ENCODE peak calls at places on chromosomes 11 and 22, in four cellular contexts. Q is K562, M is H1, C is HepG2. L is an unnamed sample.

GRCh38 chr22:29130490-29130889 is 57.7 kb downstream of the KREMEN1 start:
- DNase-seq in C (no peak), Q (no peak), M (no peak), L (no peak)

GRCh38 chr11:123783536-123783935 is 22.6 kb downstream of the OR6M1 start:
- DNase-seq in Q (no peak), C (no peak), M (no peak), L (no peak)

GRCh38 chr22:41951898-41952474 is at the start of gene SMIM45:
- DNase-seq in C (no peak), M (peak), Q (no peak), L (no peak)

GRCh38 chr11:3840870-3841425 is at the start of gene RHOG:
- DNase-seq in C (peak), Q (peak), M (peak), L (no peak)

GRCh38 chr22:40498454-40499186 is 128.2 kb downstream of the SGSM3 start:
- DNase-seq in Q (no peak), C (peak), M (no peak), L (no peak)

GRCh38 chr22:44807232-44807631 is 54.9 kb downstream of the ARHGAP8 start:
- DNase-seq in M (peak), C (no peak), Q (no peak), L (no peak)

GRCh38 chr22:46239261-46240048 is 10.6 kb downstream of the CDPF1 start:
- DNase-seq in C (no peak), Q (peak), M (no peak), L (no peak)

GRCh38 chr11:15594607-15595006 is 479.9 kb downstream of the INSC start:
- DNase-seq in M (peak), C (no peak), Q (no peak), L (no peak)

GRCh38 chr11:106132582-106133354 is 55.3 kb downstream of the AASDHPPT start:
- DNase-seq in M (no peak), C (no peak), Q (no peak), L (no peak)

GRCh38 chr11:63845305-63845704 is 6.4 kb downstream of the MARK2 start:
- DNase-seq in C (peak), M (no peak), Q (no peak), L (no peak)

GRCh38 chr11:119785131-119785530 is 56.1 kb upstream of the NECTIN1 start:
- DNase-seq in Q (no peak), M (no peak), C (no peak), L (no peak)

GRCh38 chr11:116334596-116334995 is 438.2 kb downstream of the BUD13 start:
- DNase-seq in Q (no peak), C (no peak), M (no peak), L (no peak)

GRCh38 chr11:28910926-28911325 is 802.7 kb downstream of the METTL15 start:
- DNase-seq in C (no peak), M (no peak), Q (no peak), L (no peak)

GRCh38 chr11:103202048-103202651 is 92.9 kb downstream of the DYNC2H1 start:
- DNase-seq in C (peak), M (no peak), Q (peak), L (no peak)

GRCh38 chr11:3200388-3201111 is 18.1 kb downstream of the MRGPRG start:
- DNase-seq in Q (no peak), M (no peak), C (no peak), L (no peak)

GRCh38 chr22:45692549-45692948 is 20.9 kb downstream of the ATXN10 start:
- DNase-seq in M (no peak), Q (no peak), C (no peak), L (no peak)

GRCh38 chr22:28594784-28595324 is 84.8 kb downstream of the TTC28 start:
- DNase-seq in C (peak), Q (peak), M (no peak), L (no peak)

GRCh38 chr22:26592368-26593015 is 2.6 kb upstream of the TPST2 start:
- DNase-seq in Q (no peak), C (no peak), M (no peak), L (peak)

GRCh38 chr11:124086447-124086846 is 28.8 kb upstream of the VWA5A start:
- DNase-seq in C (no peak), Q (no peak), M (no peak), L (no peak)

GRCh38 chr11:1375955-1376258 is 13.8 kb upstream of the BRSK2 start:
- DNase-seq in Q (no peak), M (no peak), C (no peak), L (no peak)

GRCh38 chr22:26479792-26480610 is 3.6 kb downstream of the HPS4 start:
- DNase-seq in Q (no peak), C (peak), M (no peak), L (no peak)

GRCh38 chr11:65615950-65616574 is 486 bp downstream of the PCNX3 start:
- DNase-seq in Q (peak), C (peak), M (no peak), L (no peak)

GRCh38 chr11:106271686-106272085 is 194.2 kb downstream of the AASDHPPT start:
- DNase-seq in M (no peak), Q (no peak), C (no peak), L (no peak)

GRCh38 chr11:110283862-110284261 is 12.6 kb downstream of the RDX start:
- DNase-seq in C (no peak), M (no peak), Q (no peak), L (no peak)

GRCh38 chr11:109864834-109865557 is 228.2 kb upstream of the ZC3H12C start:
- DNase-seq in Q (no peak), M (no peak), C (no peak), L (no peak)

GRCh38 chr11:75836422-75836821 is 21.4 kb downstream of the UVRAG start:
- DNase-seq in Q (no peak), C (no peak), M (no peak), L (no peak)

GRCh38 chr11:88779551-88779950 is 286.2 kb downstream of the GRM5 start:
- DNase-seq in M (no peak), C (peak), Q (no peak), L (no peak)

GRCh38 chr11:68382358-68382998 is 70.1 kb downstream of the LRP5 start:
- DNase-seq in C (no peak), M (no peak), Q (no peak), L (no peak)

GRCh38 chr11:35030716-35031213 is 108.2 kb upstream of the CD44 start:
- DNase-seq in C (no peak), M (no peak), Q (peak), L (no peak)

GRCh38 chr11:114586797-114587196 is 8.8 kb downstream of the NXPE4 start:
- DNase-seq in C (no peak), M (no peak), Q (no peak), L (no peak)

GRCh38 chr22:22103078-22103593 is 120.5 kb upstream of the TOP3B start:
- DNase-seq in Q (peak), C (no peak), M (peak), L (no peak)

DNA sequence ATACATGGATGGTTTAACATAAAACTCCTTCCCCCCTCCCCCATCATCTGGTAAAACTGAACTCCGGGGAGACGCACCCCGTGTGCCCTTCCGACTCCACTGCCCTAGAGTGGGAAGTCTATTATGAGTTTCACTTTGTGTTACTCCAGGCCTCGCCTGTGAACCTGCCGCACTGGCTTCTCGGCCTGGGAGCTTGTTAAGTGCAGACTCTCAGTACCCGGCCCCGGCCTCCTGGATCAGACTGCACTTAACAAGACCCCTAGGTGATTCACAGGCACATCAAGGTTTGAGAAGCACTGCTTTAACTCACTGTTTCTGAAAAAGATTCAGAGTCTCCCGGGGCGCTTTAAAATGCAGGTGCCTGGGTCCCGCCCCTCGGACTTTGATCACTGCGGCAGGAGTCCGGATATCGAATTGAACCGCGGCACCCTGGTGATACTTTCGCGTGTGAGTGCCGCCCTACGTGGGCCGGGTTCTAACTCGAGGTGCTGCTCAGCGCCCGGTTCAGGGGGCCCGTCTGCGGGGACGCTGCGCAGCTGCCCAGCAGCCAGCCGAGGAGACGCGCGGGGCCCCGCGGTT is 3.6 kb downstream of the PTGDR2 start:
- DNase-seq in Q (no peak), C (no peak), M (no peak), L (no peak)
- TF ChIP-seq SP1 in Q (no peak), C (no peak), M (no peak), L (no peak)

DNA sequence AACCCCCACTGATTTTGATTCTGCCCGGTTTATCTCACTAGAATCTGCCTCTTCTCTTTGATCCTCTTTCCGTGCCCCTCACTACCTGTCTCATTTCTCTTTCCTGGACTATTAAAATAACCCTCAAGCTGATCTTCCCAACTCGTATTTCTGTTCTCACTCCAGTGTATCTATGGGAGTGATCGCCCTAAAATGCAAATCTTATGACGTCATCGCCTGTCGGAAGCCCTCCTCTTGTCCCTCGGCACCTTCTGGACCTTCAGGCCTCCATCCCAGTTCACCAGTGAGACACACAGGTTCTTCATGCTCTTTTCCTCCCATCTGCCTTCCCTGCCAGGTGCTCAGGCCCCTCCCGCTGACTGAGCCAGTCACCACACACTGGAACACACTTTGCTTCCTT is 234.5 kb upstream of the TBCEL start:
- DNase-seq in M (no peak), C (no peak), Q (no peak), L (no peak)
- TF ChIP-seq TAF1 in M (no peak), C (no peak), Q (no peak), L (no peak)

DNA sequence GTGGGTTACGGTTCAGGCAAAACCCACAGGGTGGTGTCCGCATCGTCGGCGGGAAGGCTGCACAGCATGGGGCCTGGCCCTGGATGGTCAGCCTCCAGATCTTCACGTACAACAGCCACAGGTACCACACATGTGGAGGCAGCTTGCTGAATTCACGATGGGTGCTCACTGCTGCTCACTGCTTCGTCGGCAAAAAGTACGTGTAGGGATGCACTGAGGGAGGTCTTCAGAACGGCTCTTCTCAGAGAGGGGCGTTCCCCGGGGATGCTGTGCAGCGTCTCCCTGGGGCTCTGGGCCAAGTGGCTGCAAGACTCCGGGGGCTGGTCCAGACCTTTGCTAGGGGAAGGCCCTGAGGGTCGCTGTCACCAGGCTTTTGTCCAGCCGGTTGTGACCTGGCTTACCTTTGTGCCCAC is 1.3 kb downstream of the ACR start:
- DNase-seq in Q (no peak), C (no peak), M (no peak), L (no peak)
- TF ChIP-seq SP1 in Q (no peak), C (no peak), M (no peak), L (no peak)

DNA sequence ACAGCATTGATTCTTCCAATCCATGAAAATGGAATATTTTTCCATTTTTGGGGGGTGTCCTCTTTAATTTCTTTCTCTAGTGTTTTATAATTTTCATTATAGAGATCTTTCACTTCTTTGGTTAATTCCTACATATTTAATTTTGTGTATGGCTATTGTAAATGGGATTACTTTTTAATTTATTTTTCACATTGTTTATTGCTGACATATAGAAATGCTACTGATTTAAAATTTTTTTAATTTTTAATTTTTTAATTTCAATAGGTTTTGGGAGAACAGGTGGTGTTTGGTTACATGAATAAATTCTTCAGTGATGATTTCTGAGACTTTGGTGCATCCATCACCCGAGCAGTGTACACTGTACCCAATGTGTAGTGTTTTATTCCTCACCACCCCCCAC is 26.6 kb upstream of the OOSP4B start:
- DNase-seq in C (no peak), M (no peak), Q (no peak), L (no peak)
- TF ChIP-seq TAF1 in C (no peak), M (no peak), Q (no peak), L (no peak)

DNA sequence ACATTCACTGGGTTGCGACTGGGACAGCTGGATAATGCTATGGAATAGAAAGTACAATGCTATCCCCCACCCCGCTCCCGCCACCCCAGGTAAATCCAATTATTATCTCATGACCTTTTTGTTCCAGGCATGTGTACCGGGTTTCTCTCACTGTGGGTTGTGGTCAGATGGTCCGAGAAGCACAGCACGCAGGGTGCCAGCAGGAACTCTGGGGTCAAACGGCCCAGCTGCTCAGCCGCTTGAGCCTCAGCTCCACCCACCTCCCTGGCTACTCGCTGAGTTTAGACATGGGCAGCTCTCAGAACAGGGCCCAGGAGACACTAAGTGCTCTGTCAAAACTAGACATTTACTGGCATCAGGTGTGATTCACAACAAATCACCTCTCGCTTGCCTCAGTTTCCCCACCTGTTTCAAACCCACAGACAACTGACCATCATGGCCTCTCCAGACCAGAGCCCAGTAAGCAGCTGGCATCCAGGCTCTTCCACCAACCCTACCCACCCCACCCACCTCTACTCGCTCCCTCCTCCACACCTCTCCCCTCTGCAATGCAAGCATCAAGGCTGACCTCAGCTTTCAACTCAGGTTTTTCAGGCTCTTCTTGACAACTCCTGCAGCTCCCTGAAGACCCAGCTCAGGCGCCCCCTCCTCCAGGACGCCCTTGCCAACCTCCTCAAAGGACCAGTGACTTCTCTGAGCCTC is 13.0 kb upstream of the MFNG start:
- DNase-seq in M (no peak), Q (no peak), C (no peak), L (no peak)
- TF ChIP-seq SP1 in M (no peak), Q (no peak), C (no peak), L (no peak)

DNA sequence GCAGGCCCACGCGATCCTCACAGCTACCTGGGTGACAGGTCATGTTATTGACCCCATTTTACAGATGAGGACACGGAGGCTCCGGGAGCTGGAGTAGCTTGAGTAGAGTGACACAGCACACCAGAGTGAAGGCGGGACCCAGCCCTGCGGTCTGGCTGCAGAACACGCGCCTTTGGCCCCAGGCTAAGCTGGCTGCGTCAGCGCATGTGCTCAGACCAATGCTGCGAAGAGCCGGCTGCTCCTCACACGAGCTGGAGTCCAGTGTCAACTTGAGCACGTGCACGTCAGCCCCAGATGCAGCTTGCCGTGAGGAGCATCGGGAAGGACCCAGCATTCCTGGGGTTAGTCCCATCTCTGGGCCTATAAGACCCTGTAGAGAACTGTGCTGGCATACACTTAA is 49.9 kb downstream of the SCUBE1 start:
- DNase-seq in Q (peak), C (no peak), M (no peak), L (no peak)
- TF ChIP-seq TAF1 in Q (no peak), C (no peak), M (no peak), L (no peak)

GRCh38 chr11:84518601-84519183 is 1108.5 kb downstream of the DLG2 start:
- DNase-seq in Q (no peak), M (no peak), C (no peak), L (no peak)
- TF ChIP-seq SP1 in Q (no peak), M (no peak), C (no peak), L (no peak)

GRCh38 chr22:19547620-19548019 is 23.4 kb upstream of the CLDN5 start:
- DNase-seq in M (no peak), C (no peak), Q (no peak), L (no peak)

GRCh38 chr22:19548964-19549363 is 24.8 kb upstream of the CLDN5 start:
- DNase-seq in Q (no peak), M (no peak), C (no peak), L (no peak)

GRCh38 chr22:19543970-19544708 is 19.9 kb upstream of the CLDN5 start:
- DNase-seq in M (no peak), Q (peak), C (peak), L (no peak)

GRCh38 chr22:19545935-19546207 is 21.7 kb upstream of the CLDN5 start:
- DNase-seq in M (no peak), C (no peak), Q (no peak), L (no peak)

DNA sequence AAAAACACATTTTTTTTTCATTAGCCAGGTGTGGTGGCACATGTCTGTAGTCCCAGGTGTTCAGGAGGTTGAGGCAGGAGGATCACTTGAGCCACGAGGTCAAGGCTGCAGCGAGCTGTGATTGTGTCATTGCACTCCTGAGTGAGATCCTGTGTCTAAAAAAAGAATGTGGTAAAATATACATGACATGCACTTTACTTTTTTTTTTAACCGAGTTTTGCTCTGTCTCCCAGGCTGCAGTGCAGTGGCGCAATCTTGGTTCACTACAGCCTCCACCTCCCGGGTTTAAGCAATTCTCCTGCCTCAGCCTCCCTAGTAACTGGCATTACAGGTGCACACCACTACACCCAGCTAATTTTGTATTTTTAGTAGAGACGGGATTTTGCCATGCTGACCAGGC is 22.5 kb upstream of the CLDN5 start:
- DNase-seq in C (no peak), Q (no peak), M (no peak), L (no peak)
- TF ChIP-seq TAF1 in C (no peak), Q (no peak), M (no peak), L (no peak)

GRCh38 chr11:71481101-71481960 is 28.3 kb downstream of the NADSYN1 start:
- DNase-seq in C (no peak), Q (no peak), M (no peak), L (no peak)
- TF ChIP-seq SP1 in C (no peak), Q (no peak), M (no peak), L (no peak)

L was measured in GM12878.